ENCODE peak calls at places on chromosomes 16 and 17, in eight cellular contexts. One of them, this sample, is unnamed.

GRCh38 chr17:80104956-80105375 is 3.6 kb downstream of the GAA start:
- DNase-seq in uterus: no peak
- DNase-seq in AG10803: no peak
- DNase-seq in progenitor cell of endocrine pancreas: no peak
- DNase-seq in astrocyte: no peak
- DNase-seq in ovary: no peak
- DNase-seq in LNCaP clone FGC: no peak
- DNase-seq in astrocyte of the cerebellum: no peak
- DNase-seq in this sample: no peak

GRCh38 chr16:31875112-31875803 is 1.7 kb downstream of the ZNF267 start:
- DNase-seq in progenitor cell of endocrine pancreas: no peak
- DNase-seq in astrocyte of the cerebellum: no peak
- DNase-seq in ovary: no peak
- DNase-seq in AG10803: peak
- DNase-seq in astrocyte: peak
- DNase-seq in LNCaP clone FGC: no peak
- DNase-seq in uterus: no peak
- DNase-seq in this sample: no peak

GRCh38 chr17:17387017-17387416 is 83.8 kb downstream of the NT5M start:
- DNase-seq in progenitor cell of endocrine pancreas: no peak
- DNase-seq in uterus: no peak
- DNase-seq in ovary: no peak
- DNase-seq in astrocyte of the cerebellum: no peak
- DNase-seq in AG10803: no peak
- DNase-seq in LNCaP clone FGC: no peak
- DNase-seq in astrocyte: no peak
- DNase-seq in this sample: no peak

GRCh38 chr16:3038256-3038655 is 1.5 kb upstream of the BICDL2 start:
- DNase-seq in LNCaP clone FGC: no peak
- DNase-seq in progenitor cell of endocrine pancreas: no peak
- DNase-seq in AG10803: no peak
- DNase-seq in ovary: no peak
- DNase-seq in uterus: no peak
- DNase-seq in astrocyte: no peak
- DNase-seq in astrocyte of the cerebellum: no peak
- DNase-seq in this sample: no peak

GRCh38 chr17:17845046-17845775 is 8.4 kb upstream of the SREBF1 start:
- DNase-seq in uterus: no peak
- DNase-seq in LNCaP clone FGC: no peak
- DNase-seq in ovary: peak
- DNase-seq in progenitor cell of endocrine pancreas: no peak
- DNase-seq in AG10803: no peak
- DNase-seq in astrocyte: no peak
- DNase-seq in astrocyte of the cerebellum: no peak
- DNase-seq in this sample: no peak

GRCh38 chr17:76182016-76182764 is 41.1 kb upstream of the FOXJ1 start:
- DNase-seq in AG10803: peak
- DNase-seq in astrocyte of the cerebellum: peak
- DNase-seq in progenitor cell of endocrine pancreas: peak
- DNase-seq in uterus: peak
- DNase-seq in ovary: peak
- DNase-seq in LNCaP clone FGC: peak
- DNase-seq in astrocyte: peak
- DNase-seq in this sample: peak

GRCh38 chr16:55370762-55371482 is 46.9 kb downstream of the IRX6 start:
- DNase-seq in astrocyte of the cerebellum: peak
- DNase-seq in LNCaP clone FGC: no peak
- DNase-seq in AG10803: peak
- DNase-seq in ovary: peak
- DNase-seq in uterus: no peak
- DNase-seq in astrocyte: peak
- DNase-seq in progenitor cell of endocrine pancreas: peak
- DNase-seq in this sample: no peak

GRCh38 chr16:592518-593306 is 2.8 kb downstream of the RAB40C start:
- DNase-seq in astrocyte: no peak
- DNase-seq in LNCaP clone FGC: no peak
- DNase-seq in ovary: peak
- DNase-seq in uterus: no peak
- DNase-seq in astrocyte of the cerebellum: no peak
- DNase-seq in progenitor cell of endocrine pancreas: no peak
- DNase-seq in AG10803: peak
- DNase-seq in this sample: peak

GRCh38 chr17:9890124-9890523 is 14.9 kb downstream of the RCVRN start:
- DNase-seq in AG10803: no peak
- DNase-seq in astrocyte of the cerebellum: no peak
- DNase-seq in ovary: no peak
- DNase-seq in progenitor cell of endocrine pancreas: peak
- DNase-seq in uterus: no peak
- DNase-seq in astrocyte: no peak
- DNase-seq in LNCaP clone FGC: no peak
- DNase-seq in this sample: no peak

GRCh38 chr17:2911755-2912111 is 115.5 kb downstream of the RAP1GAP2 start:
- DNase-seq in ovary: no peak
- DNase-seq in astrocyte of the cerebellum: no peak
- DNase-seq in AG10803: no peak
- DNase-seq in uterus: no peak
- DNase-seq in astrocyte: no peak
- DNase-seq in progenitor cell of endocrine pancreas: no peak
- DNase-seq in LNCaP clone FGC: no peak
- DNase-seq in this sample: no peak

GRCh38 chr17:48149174-48150106 is 41.9 kb downstream of the SNX11 start:
- DNase-seq in progenitor cell of endocrine pancreas: no peak
- DNase-seq in ovary: no peak
- DNase-seq in AG10803: no peak
- DNase-seq in astrocyte of the cerebellum: no peak
- DNase-seq in uterus: no peak
- DNase-seq in LNCaP clone FGC: no peak
- DNase-seq in astrocyte: no peak
- DNase-seq in this sample: no peak

GRCh38 chr16:66107661-66108060 is 258.8 kb upstream of the CDH5 start:
- DNase-seq in progenitor cell of endocrine pancreas: no peak
- DNase-seq in AG10803: peak
- DNase-seq in uterus: no peak
- DNase-seq in LNCaP clone FGC: no peak
- DNase-seq in astrocyte: peak
- DNase-seq in ovary: no peak
- DNase-seq in astrocyte of the cerebellum: no peak
- DNase-seq in this sample: no peak

GRCh38 chr16:55056585-55057520 is 126.2 kb downstream of the IRX5 start:
- DNase-seq in LNCaP clone FGC: no peak
- DNase-seq in AG10803: no peak
- DNase-seq in ovary: no peak
- DNase-seq in astrocyte of the cerebellum: no peak
- DNase-seq in uterus: no peak
- DNase-seq in progenitor cell of endocrine pancreas: peak
- DNase-seq in astrocyte: no peak
- DNase-seq in this sample: no peak

GRCh38 chr17:57234252-57235092 is 21.9 kb upstream of the MSI2 start:
- DNase-seq in uterus: no peak
- DNase-seq in astrocyte of the cerebellum: no peak
- DNase-seq in AG10803: no peak
- DNase-seq in LNCaP clone FGC: no peak
- DNase-seq in progenitor cell of endocrine pancreas: no peak
- DNase-seq in astrocyte: no peak
- DNase-seq in ovary: no peak
- DNase-seq in this sample: no peak

GRCh38 chr16:30003670-30004423 is 7.0 kb downstream of the DOC2A start:
- DNase-seq in LNCaP clone FGC: no peak
- DNase-seq in ovary: no peak
- DNase-seq in AG10803: no peak
- DNase-seq in astrocyte: no peak
- DNase-seq in progenitor cell of endocrine pancreas: no peak
- DNase-seq in astrocyte of the cerebellum: no peak
- DNase-seq in uterus: no peak
- DNase-seq in this sample: no peak

GRCh38 chr17:41631890-41632269 is 7.5 kb upstream of the KRT17 start:
- DNase-seq in astrocyte: no peak
- DNase-seq in uterus: no peak
- DNase-seq in LNCaP clone FGC: no peak
- DNase-seq in progenitor cell of endocrine pancreas: no peak
- DNase-seq in AG10803: no peak
- DNase-seq in ovary: no peak
- DNase-seq in astrocyte of the cerebellum: no peak
- DNase-seq in this sample: no peak

GRCh38 chr17:21282231-21282630 is 2.3 kb upstream of the MAP2K3 start:
- DNase-seq in progenitor cell of endocrine pancreas: no peak
- DNase-seq in uterus: peak
- DNase-seq in AG10803: peak
- DNase-seq in astrocyte of the cerebellum: peak
- DNase-seq in ovary: no peak
- DNase-seq in LNCaP clone FGC: no peak
- DNase-seq in astrocyte: peak
- DNase-seq in this sample: no peak

GRCh38 chr17:8500609-8501008 is 64.9 kb downstream of the NDEL1 start:
- DNase-seq in astrocyte of the cerebellum: no peak
- DNase-seq in uterus: no peak
- DNase-seq in progenitor cell of endocrine pancreas: no peak
- DNase-seq in ovary: no peak
- DNase-seq in LNCaP clone FGC: no peak
- DNase-seq in AG10803: no peak
- DNase-seq in astrocyte: no peak
- DNase-seq in this sample: no peak

GRCh38 chr16:3188925-3189825 is 1.2 kb downstream of the OR1F1 start:
- DNase-seq in progenitor cell of endocrine pancreas: no peak
- DNase-seq in AG10803: peak
- DNase-seq in astrocyte: peak
- DNase-seq in uterus: no peak
- DNase-seq in ovary: no peak
- DNase-seq in LNCaP clone FGC: no peak
- DNase-seq in astrocyte of the cerebellum: no peak
- DNase-seq in this sample: no peak

GRCh38 chr17:45782889-45783592 is 1.1 kb upstream of the CRHR1 start:
- DNase-seq in ovary: no peak
- DNase-seq in progenitor cell of endocrine pancreas: peak
- DNase-seq in LNCaP clone FGC: no peak
- DNase-seq in uterus: peak
- DNase-seq in astrocyte of the cerebellum: no peak
- DNase-seq in AG10803: no peak
- DNase-seq in astrocyte: no peak
- DNase-seq in this sample: no peak

GRCh38 chr16:65319621-65320231 is 197.9 kb upstream of the CDH11 start:
- DNase-seq in uterus: no peak
- DNase-seq in ovary: no peak
- DNase-seq in AG10803: no peak
- DNase-seq in progenitor cell of endocrine pancreas: no peak
- DNase-seq in astrocyte: no peak
- DNase-seq in astrocyte of the cerebellum: no peak
- DNase-seq in LNCaP clone FGC: no peak
- DNase-seq in this sample: no peak

DNA sequence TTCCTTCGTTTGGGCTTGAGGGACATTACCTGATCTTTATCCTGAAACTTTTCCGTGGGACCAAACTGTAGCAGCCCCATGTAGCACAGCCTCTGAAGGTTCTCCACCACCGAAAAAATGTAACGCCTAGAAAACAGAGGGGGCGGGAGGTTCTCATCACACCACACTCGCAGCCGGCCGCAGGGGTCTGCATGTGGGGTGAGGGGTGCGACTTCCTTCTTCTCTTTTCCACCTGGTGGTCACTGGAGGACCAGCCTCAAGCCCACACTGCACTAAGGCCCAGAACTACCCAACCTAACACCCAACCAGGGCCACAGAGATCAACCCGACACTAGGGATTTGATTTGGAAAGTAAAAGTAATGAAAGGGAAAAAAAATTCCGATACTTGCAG is 57.1 kb downstream of the GTF3C1 start:
- DNase-seq in LNCaP clone FGC: no peak
- DNase-seq in progenitor cell of endocrine pancreas: no peak
- DNase-seq in ovary: no peak
- DNase-seq in AG10803: no peak
- DNase-seq in astrocyte: no peak
- DNase-seq in astrocyte of the cerebellum: no peak
- DNase-seq in uterus: no peak
- DNase-seq in this sample: no peak
- TF ChIP-seq CTCF in LNCaP clone FGC: no peak
- TF ChIP-seq CTCF in progenitor cell of endocrine pancreas: no peak
- TF ChIP-seq CTCF in ovary: no peak
- TF ChIP-seq CTCF in AG10803: no peak
- TF ChIP-seq CTCF in astrocyte: no peak
- TF ChIP-seq CTCF in astrocyte of the cerebellum: no peak
- TF ChIP-seq CTCF in uterus: no peak
- TF ChIP-seq CTCF in this sample: no peak

GRCh38 chr16:69283851-69284250 is 27.3 kb upstream of the VPS4A start:
- DNase-seq in progenitor cell of endocrine pancreas: no peak
- DNase-seq in uterus: no peak
- DNase-seq in LNCaP clone FGC: no peak
- DNase-seq in ovary: no peak
- DNase-seq in astrocyte: no peak
- DNase-seq in AG10803: no peak
- DNase-seq in astrocyte of the cerebellum: no peak
- DNase-seq in this sample: no peak

GRCh38 chr16:69285240-69285639 is 25.9 kb upstream of the VPS4A start:
- DNase-seq in ovary: no peak
- DNase-seq in astrocyte of the cerebellum: no peak
- DNase-seq in LNCaP clone FGC: no peak
- DNase-seq in astrocyte: no peak
- DNase-seq in AG10803: no peak
- DNase-seq in uterus: no peak
- DNase-seq in progenitor cell of endocrine pancreas: no peak
- DNase-seq in this sample: no peak

GRCh38 chr16:69286941-69287713 is 24.0 kb upstream of the VPS4A start:
- DNase-seq in uterus: peak
- DNase-seq in LNCaP clone FGC: peak
- DNase-seq in progenitor cell of endocrine pancreas: no peak
- DNase-seq in ovary: no peak
- DNase-seq in astrocyte: peak
- DNase-seq in AG10803: peak
- DNase-seq in astrocyte of the cerebellum: peak
- DNase-seq in this sample: no peak
- TF ChIP-seq CTCF in uterus: peak
- TF ChIP-seq CTCF in LNCaP clone FGC: peak
- TF ChIP-seq CTCF in progenitor cell of endocrine pancreas: peak
- TF ChIP-seq CTCF in ovary: peak
- TF ChIP-seq CTCF in astrocyte: peak
- TF ChIP-seq CTCF in AG10803: peak
- TF ChIP-seq CTCF in astrocyte of the cerebellum: peak
- TF ChIP-seq CTCF in this sample: peak

DNA sequence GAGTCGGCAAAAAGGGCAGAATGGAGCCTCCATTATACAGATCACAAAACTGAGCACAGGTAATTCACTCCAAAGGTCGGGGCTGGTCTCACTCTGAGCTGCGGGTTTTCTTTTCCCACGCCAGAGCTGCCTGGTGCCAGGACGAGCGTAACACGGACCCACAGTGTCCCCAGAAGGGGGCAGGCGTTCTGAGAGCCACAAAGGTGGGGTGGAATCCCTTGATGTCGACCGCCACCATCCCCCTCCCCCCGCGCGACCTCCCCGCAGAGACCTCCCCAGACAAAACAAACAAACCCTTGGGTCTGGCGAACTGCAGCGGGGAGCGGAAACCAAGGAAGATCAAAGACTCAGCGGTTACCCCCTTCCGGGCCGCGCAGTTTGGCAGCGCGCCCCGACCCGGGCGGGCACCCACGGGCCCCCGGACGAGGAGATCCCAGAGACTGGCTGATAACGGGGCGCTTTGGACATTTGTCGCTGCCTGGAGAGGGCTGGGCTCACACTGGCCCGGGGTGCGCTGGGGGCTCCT is 793 bp upstream of the NKD1 start:
- DNase-seq in astrocyte of the cerebellum: no peak
- DNase-seq in astrocyte: no peak
- DNase-seq in AG10803: no peak
- DNase-seq in ovary: peak
- DNase-seq in LNCaP clone FGC: no peak
- DNase-seq in progenitor cell of endocrine pancreas: peak
- DNase-seq in uterus: peak
- DNase-seq in this sample: no peak
- TF ChIP-seq CTCF in astrocyte of the cerebellum: peak
- TF ChIP-seq CTCF in astrocyte: peak
- TF ChIP-seq CTCF in AG10803: no peak
- TF ChIP-seq CTCF in ovary: no peak
- TF ChIP-seq CTCF in LNCaP clone FGC: no peak
- TF ChIP-seq CTCF in progenitor cell of endocrine pancreas: peak
- TF ChIP-seq CTCF in uterus: peak
- TF ChIP-seq CTCF in this sample: peak

GRCh38 chr17:39672522-39673334 is 4.5 kb downstream of the PNMT start:
- DNase-seq in LNCaP clone FGC: no peak
- DNase-seq in progenitor cell of endocrine pancreas: no peak
- DNase-seq in astrocyte of the cerebellum: no peak
- DNase-seq in ovary: no peak
- DNase-seq in astrocyte: no peak
- DNase-seq in AG10803: no peak
- DNase-seq in uterus: no peak
- DNase-seq in this sample: no peak
- TF ChIP-seq CTCF in LNCaP clone FGC: no peak
- TF ChIP-seq CTCF in progenitor cell of endocrine pancreas: no peak
- TF ChIP-seq CTCF in astrocyte of the cerebellum: no peak
- TF ChIP-seq CTCF in ovary: no peak
- TF ChIP-seq CTCF in astrocyte: no peak
- TF ChIP-seq CTCF in AG10803: no peak
- TF ChIP-seq CTCF in uterus: peak
- TF ChIP-seq CTCF in this sample: peak